ENCODE peak calls at places on chromosomes 13 and 19, in nine cellular contexts. K is foreskin keratinocyte, Q is HCT116, Y is cardiac muscle cell, F is progenitor cell of endocrine pancreas, R is PC-3, P is glutamatergic neuron, I is upper lobe of right lung, L is brain microvascular endothelial cell. N is an unnamed sample.

GRCh38 chr13:24274452-24274971 is 34.9 kb upstream of the C1QTNF9 start:
- DNase-seq in K (peak), Q (no peak), Y (no peak), F (no peak), R (no peak), P (no peak), I (peak), L (no peak), N (no peak)

GRCh38 chr19:5062799-5063198 is 93.9 kb downstream of the KDM4B start:
- DNase-seq in K (no peak), Q (no peak), Y (no peak), F (no peak), R (no peak), P (no peak), I (no peak), L (no peak), N (no peak)

GRCh38 chr13:101144808-101145419 is 271.4 kb downstream of the NALCN start:
- DNase-seq in K (peak), Q (peak), Y (peak), F (no peak), R (peak), P (no peak), I (no peak), L (peak), N (no peak)

GRCh38 chr13:44013666-44014291 is 134.1 kb downstream of the LACC1 start:
- DNase-seq in K (peak), Q (no peak), Y (no peak), F (no peak), R (peak), P (no peak), I (no peak), L (peak), N (no peak)

GRCh38 chr13:82058364-82058763 is 1717.4 kb upstream of the SPRY2 start:
- DNase-seq in K (no peak), Q (no peak), Y (no peak), F (no peak), R (no peak), P (no peak), I (no peak), L (no peak), N (no peak)

GRCh38 chr19:19039901-19040300 is 6.5 kb downstream of the ARMC6 start:
- DNase-seq in K (no peak), Q (no peak), Y (no peak), F (no peak), R (no peak), P (no peak), I (no peak), L (no peak), N (no peak)

GRCh38 chr13:33109801-33110200 is 93.6 kb downstream of the KL start:
- DNase-seq in K (no peak), Q (no peak), Y (no peak), F (no peak), R (no peak), P (peak), I (no peak), L (no peak), N (no peak)

GRCh38 chr19:3826163-3826562 is 40.0 kb upstream of the MATK start:
- DNase-seq in K (no peak), Q (no peak), Y (peak), F (no peak), R (no peak), P (no peak), I (no peak), L (no peak), N (no peak)

GRCh38 chr19:18865973-18866799 is 29.8 kb downstream of the CERS1 start:
- DNase-seq in K (no peak), Q (no peak), Y (peak), F (peak), R (peak), P (peak), I (peak), L (peak), N (peak)

GRCh38 chr19:13283871-13284270 is 133.7 kb downstream of the IER2 start:
- DNase-seq in K (no peak), Q (no peak), Y (no peak), F (no peak), R (no peak), P (no peak), I (no peak), L (no peak), N (no peak)

GRCh38 chr13:50969691-50970090 is 60.1 kb downstream of the RNASEH2B start:
- DNase-seq in K (peak), Q (no peak), Y (peak), F (no peak), R (no peak), P (peak), I (no peak), L (peak), N (no peak)

GRCh38 chr19:50553134-50553703 is 15.0 kb downstream of the LRRC4B start:
- DNase-seq in K (no peak), Q (no peak), Y (no peak), F (no peak), R (no peak), P (no peak), I (no peak), L (no peak), N (no peak)

GRCh38 chr19:33906578-33907335 is 110.1 kb downstream of the KCTD15 start:
- DNase-seq in K (peak), Q (no peak), Y (no peak), F (peak), R (no peak), P (peak), I (peak), L (peak), N (no peak)

GRCh38 chr19:15248648-15249559 is 16.7 kb upstream of the EPHX3 start:
- DNase-seq in K (peak), Q (no peak), Y (no peak), F (no peak), R (peak), P (no peak), I (no peak), L (peak), N (no peak)

GRCh38 chr19:47274891-47275865 is 493 bp downstream of the INAFM1 start:
- DNase-seq in K (no peak), Q (no peak), Y (peak), F (no peak), R (peak), P (peak), I (no peak), L (no peak), N (no peak)

GRCh38 chr13:102869948-102870676 is 24.3 kb downstream of the ERCC5 start:
- DNase-seq in K (no peak), Q (no peak), Y (no peak), F (no peak), R (no peak), P (no peak), I (no peak), L (no peak), N (no peak)

GRCh38 chr13:33610471-33611015 is 207.4 kb upstream of the RFC3 start:
- DNase-seq in K (no peak), Q (no peak), Y (no peak), F (no peak), R (no peak), P (no peak), I (no peak), L (no peak), N (no peak)

GRCh38 chr19:45589768-45590167 is 5.2 kb upstream of the OPA3 start:
- DNase-seq in K (no peak), Q (no peak), Y (no peak), F (no peak), R (no peak), P (no peak), I (no peak), L (no peak), N (no peak)

GRCh38 chr19:45590300-45591003 is 5.8 kb upstream of the OPA3 start:
- DNase-seq in K (no peak), Q (no peak), Y (no peak), F (no peak), R (no peak), P (no peak), I (no peak), L (no peak), N (no peak)

GRCh38 chr19:45591638-45592005 is 7.0 kb upstream of the OPA3 start:
- DNase-seq in K (no peak), Q (no peak), Y (no peak), F (no peak), R (no peak), P (no peak), I (no peak), L (no peak), N (no peak)

GRCh38 chr19:45592366-45592765 is 7.8 kb upstream of the OPA3 start:
- DNase-seq in K (no peak), Q (no peak), Y (no peak), F (no peak), R (peak), P (no peak), I (no peak), L (no peak), N (no peak)

DNA sequence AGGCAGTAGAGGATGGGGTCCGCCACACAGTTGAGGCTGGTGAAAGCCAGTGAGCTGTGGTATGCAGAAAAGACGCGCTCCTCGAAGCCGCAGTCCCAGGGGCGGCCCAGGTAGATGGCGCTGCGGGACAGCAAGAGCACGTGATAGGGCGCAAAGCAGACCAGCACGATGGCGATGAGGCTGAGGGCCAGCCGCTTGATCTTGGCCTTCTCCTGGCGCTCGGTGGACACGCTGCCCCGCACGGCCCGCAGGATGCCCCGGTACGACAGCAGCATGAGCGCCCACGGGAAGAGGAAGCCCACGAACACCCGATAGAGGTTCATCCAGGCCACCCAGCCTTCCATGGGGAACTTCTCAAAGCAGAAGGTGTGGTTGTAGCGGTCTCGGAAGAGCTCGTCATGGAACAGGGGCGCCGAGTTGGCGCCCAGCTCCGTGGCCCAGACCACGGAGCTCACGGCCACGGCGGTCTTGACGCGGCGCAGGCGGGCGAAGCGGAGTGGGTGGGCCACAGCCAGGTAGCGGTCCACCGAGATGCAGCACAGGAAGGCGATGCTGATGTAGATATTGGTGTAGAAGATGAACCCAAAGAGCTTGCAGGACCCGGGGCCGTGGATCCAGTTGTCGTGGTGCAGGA is 6.5 kb upstream of the OPA3 start:
- DNase-seq in K (no peak), Q (no peak), Y (peak), F (peak), R (no peak), P (peak), I (peak), L (no peak), N (no peak)
- TF ChIP-seq CTCF in K (peak), Q (peak), Y (peak), F (peak), R (peak), P (no peak), I (peak), L (peak), N (peak)

GRCh38 chr19:8456064-8456463 is 11.3 kb downstream of the HNRNPM start:
- DNase-seq in K (no peak), Q (no peak), Y (no peak), F (no peak), R (no peak), P (peak), I (no peak), L (no peak), N (peak)
- TF ChIP-seq CTCF in K (peak), Q (no peak), Y (peak), F (peak), R (peak), P (no peak), I (no peak), L (peak), N (peak)

GRCh38 chr13:99527346-99527745 is 26.1 kb downstream of the TM9SF2 start:
- DNase-seq in K (no peak), Q (no peak), Y (no peak), F (no peak), R (no peak), P (no peak), I (no peak), L (no peak), N (no peak)

GRCh38 chr13:99525967-99526366 is 24.7 kb downstream of the TM9SF2 start:
- DNase-seq in K (no peak), Q (no peak), Y (no peak), F (no peak), R (no peak), P (no peak), I (no peak), L (no peak), N (no peak)

GRCh38 chr13:99526549-99526948 is 25.3 kb downstream of the TM9SF2 start:
- DNase-seq in K (no peak), Q (no peak), Y (no peak), F (no peak), R (no peak), P (no peak), I (no peak), L (no peak), N (no peak)

GRCh38 chr13:99523838-99524237 is 22.6 kb downstream of the TM9SF2 start:
- DNase-seq in K (no peak), Q (no peak), Y (no peak), F (no peak), R (peak), P (no peak), I (no peak), L (no peak), N (no peak)

DNA sequence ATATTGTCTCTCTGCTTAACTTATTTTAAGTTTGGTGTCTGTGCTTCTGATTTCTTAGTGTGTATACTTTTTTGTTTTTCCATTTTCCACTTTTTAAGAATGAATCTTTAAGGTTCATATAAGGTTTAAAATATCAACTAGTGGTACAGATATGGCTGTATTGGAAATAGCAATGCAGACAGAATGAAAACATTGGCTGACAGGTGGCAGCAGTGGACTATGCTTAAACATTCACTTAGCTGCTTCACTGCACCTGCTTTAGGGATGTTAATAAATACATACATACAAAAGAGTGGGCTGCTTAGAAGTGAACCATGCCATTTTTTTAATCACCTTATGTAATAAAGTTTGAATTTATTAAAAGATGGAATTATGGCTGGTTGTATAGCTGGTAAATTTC is 27.3 kb downstream of the TM9SF2 start:
- DNase-seq in K (no peak), Q (no peak), Y (peak), F (no peak), R (peak), P (no peak), I (no peak), L (no peak), N (no peak)
- TF ChIP-seq CTCF in K (peak), Q (no peak), Y (peak), F (peak), R (peak), P (no peak), I (no peak), L (peak), N (peak)

GRCh38 chr13:94548382-94549240 is 47.3 kb downstream of the TGDS start:
- DNase-seq in K (no peak), Q (peak), Y (peak), F (no peak), R (peak), P (peak), I (peak), L (no peak), N (no peak)
- TF ChIP-seq CTCF in K (peak), Q (no peak), Y (peak), F (peak), R (peak), P (no peak), I (peak), L (peak), N (peak)

DNA sequence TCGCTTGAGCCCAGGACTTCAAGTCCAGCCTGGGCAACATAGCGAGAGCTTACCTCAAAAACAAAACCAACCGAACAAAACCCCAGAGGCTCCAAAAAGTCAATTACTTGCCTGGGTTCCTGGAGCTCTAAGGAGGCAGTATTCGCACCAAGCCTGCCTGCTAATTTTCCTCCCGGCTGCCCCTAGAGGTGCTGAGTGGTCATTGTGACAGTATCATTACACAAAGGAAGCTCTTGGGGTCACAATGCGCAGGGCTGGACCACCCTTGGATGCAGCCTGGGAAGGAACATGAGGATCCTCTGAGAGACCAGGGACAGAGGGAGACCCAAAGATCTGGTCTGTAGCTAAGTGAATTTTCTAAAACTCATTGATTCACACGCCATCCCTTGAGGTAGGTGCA is 8.5 kb upstream of the PEX11G start:
- DNase-seq in K (no peak), Q (no peak), Y (no peak), F (no peak), R (no peak), P (peak), I (no peak), L (no peak), N (no peak)
- TF ChIP-seq CTCF in K (peak), Q (no peak), Y (peak), F (peak), R (peak), P (peak), I (peak), L (peak), N (peak)

GRCh38 chr13:47964863-47965262 is 36.2 kb downstream of the SUCLA2 start:
- DNase-seq in K (no peak), Q (no peak), Y (no peak), F (no peak), R (no peak), P (no peak), I (no peak), L (no peak), N (no peak)
- TF ChIP-seq CTCF in K (no peak), Q (no peak), Y (no peak), F (no peak), R (no peak), P (no peak), I (no peak), L (peak), N (peak)

N was measured in chondrocyte.